ENCODE peak calls at places on chromosomes 3 and 15, in seven cellular contexts. M, U, E, O, K, J and N are unnamed samples. For H3K36me3, the result is how much of the 10 kb centered on the place peaks cover.

GRCh38 chr15:57345584-57345983 is 30.7 kb upstream of the CGNL1 start:
- DNase-seq in M (no peak), U (no peak), E (no peak), O (no peak), K (no peak), J (no peak), N (no peak)

GRCh38 chr15:56532766-56533455 is 68.0 kb upstream of the MNS1 start:
- DNase-seq in M (no peak), U (no peak), E (no peak), O (no peak), K (no peak), J (peak), N (no peak)

GRCh38 chr15:45448516-45448915 is 70.2 kb upstream of the GATM start:
- DNase-seq in M (no peak), U (no peak), E (no peak), O (no peak), K (no peak), J (no peak), N (peak)

GRCh38 chr3:148077318-148077923 is 620.3 kb upstream of the AGTR1 start:
- DNase-seq in M (no peak), U (no peak), E (no peak), O (no peak), K (no peak), J (peak), N (no peak)

GRCh38 chr3:120258009-120258408 is 27.0 kb downstream of the GPR156 start:
- DNase-seq in M (no peak), U (no peak), E (no peak), O (no peak), K (no peak), J (no peak), N (no peak)

GRCh38 chr3:16516695-16517481 is 3.4 kb upstream of the RFTN1 start:
- DNase-seq in M (no peak), U (peak), E (peak), O (no peak), K (no peak), J (no peak), N (peak)

GRCh38 chr3:113697192-113698090 is 999 bp upstream of the USF3 start:
- DNase-seq in M (peak), U (no peak), E (peak), O (peak), K (no peak), J (peak), N (peak)

GRCh38 chr15:55737373-55737772 is 5.6 kb downstream of the PRTG start:
- DNase-seq in M (no peak), U (no peak), E (no peak), O (no peak), K (peak), J (no peak), N (no peak)

GRCh38 chr3:127443581-127444375 is 146.8 kb downstream of the TPRA1 start:
- DNase-seq in M (peak), U (no peak), E (no peak), O (no peak), K (no peak), J (no peak), N (no peak)

GRCh38 chr3:97882975-97883598 is 61.3 kb downstream of the CRYBG3 start:
- DNase-seq in M (no peak), U (no peak), E (no peak), O (no peak), K (peak), J (no peak), N (no peak)

GRCh38 chr15:23073890-23074631 is 34.7 kb upstream of the TUBGCP5 start:
- DNase-seq in M (no peak), U (no peak), E (no peak), O (no peak), K (no peak), J (no peak), N (no peak)

GRCh38 chr15:68795298-68795848 is 25.3 kb downstream of the ANP32A start:
- DNase-seq in M (peak), U (peak), E (peak), O (peak), K (peak), J (peak), N (peak)

GRCh38 chr15:38471974-38472373 is 18.0 kb downstream of the FAM98B start:
- DNase-seq in M (no peak), U (no peak), E (no peak), O (no peak), K (no peak), J (no peak), N (no peak)

GRCh38 chr3:134527037-134527436 is 41.2 kb downstream of the CEP63 start:
- DNase-seq in M (no peak), U (no peak), E (no peak), O (no peak), K (no peak), J (no peak), N (no peak)

GRCh38 chr3:4712109-4712508 is 219.0 kb downstream of the ITPR1 start:
- DNase-seq in M (no peak), U (no peak), E (peak), O (no peak), K (no peak), J (no peak), N (no peak)

GRCh38 chr3:115783938-115784738 is 160.8 kb downstream of the GAP43 start:
- DNase-seq in M (peak), U (peak), E (peak), O (peak), K (peak), J (peak), N (peak)

GRCh38 chr3:159711560-159712333 is 276.9 kb upstream of the IL12A start:
- DNase-seq in M (no peak), U (no peak), E (no peak), O (no peak), K (peak), J (no peak), N (no peak)

GRCh38 chr3:110932515-110933095 is 139.0 kb upstream of the NECTIN3 start:
- DNase-seq in M (no peak), U (no peak), E (no peak), O (no peak), K (peak), J (no peak), N (no peak)

GRCh38 chr15:33111051-33111451 is 83.5 kb downstream of the FMN1 start:
- DNase-seq in M (no peak), U (no peak), E (no peak), O (no peak), K (no peak), J (no peak), N (no peak)

GRCh38 chr3:33179132-33179531 is 39.5 kb downstream of the SUSD5 start:
- DNase-seq in M (no peak), U (no peak), E (no peak), O (no peak), K (no peak), J (no peak), N (no peak)

GRCh38 chr3:118760611-118761606 is 273.7 kb downstream of the IGSF11 start:
- DNase-seq in M (no peak), U (no peak), E (no peak), O (no peak), K (no peak), J (no peak), N (no peak)

GRCh38 chr3:177615015-177615414 is 417.7 kb upstream of the TBL1XR1 start:
- DNase-seq in M (peak), U (peak), E (peak), O (no peak), K (peak), J (no peak), N (peak)

GRCh38 chr15:65066635-65067333 is 1.0 kb downstream of the RASL12 start:
- DNase-seq in M (peak), U (no peak), E (no peak), O (no peak), K (no peak), J (no peak), N (no peak)

GRCh38 chr3:153596402-153596801 is 434.4 kb downstream of the RAP2B start:
- DNase-seq in M (no peak), U (no peak), E (no peak), O (no peak), K (no peak), J (no peak), N (no peak)

GRCh38 chr3:38297947-38298711 is 16.0 kb downstream of the SLC22A14 start:
- DNase-seq in M (no peak), U (no peak), E (no peak), O (no peak), K (peak), J (peak), N (no peak)

GRCh38 chr3:24504765-24505164 is 10.1 kb upstream of the THRB start:
- DNase-seq in M (no peak), U (no peak), E (no peak), O (no peak), K (no peak), J (no peak), N (no peak)

GRCh38 chr3:114510201-114510600 is 216.4 kb downstream of the TIGIT start:
- DNase-seq in M (no peak), U (no peak), E (no peak), O (no peak), K (no peak), J (no peak), N (no peak)

GRCh38 chr3:177852408-177852807 is 655.1 kb upstream of the TBL1XR1 start:
- DNase-seq in M (no peak), U (no peak), E (no peak), O (no peak), K (no peak), J (no peak), N (no peak)

GRCh38 chr3:105137911-105138310 is 228.8 kb upstream of the ALCAM start:
- DNase-seq in M (no peak), U (no peak), E (no peak), O (no peak), K (no peak), J (no peak), N (no peak)

GRCh38 chr15:31502541-31503229 is 176.1 kb downstream of the KLF13 start:
- DNase-seq in M (no peak), U (no peak), E (no peak), O (no peak), K (no peak), J (no peak), N (no peak)

GRCh38 chr3:110773413-110773954 is 298.1 kb upstream of the NECTIN3 start:
- DNase-seq in M (no peak), U (no peak), E (no peak), O (no peak), K (peak), J (no peak), N (no peak)

GRCh38 chr3:167394003-167394402 is 13.9 kb upstream of the ZBBX start:
- DNase-seq in M (no peak), U (no peak), E (no peak), O (no peak), K (no peak), J (peak), N (no peak)

GRCh38 chr3:33758874-33759273 is 39.6 kb upstream of the PDCD6IP start:
- DNase-seq in M (no peak), U (no peak), E (no peak), O (no peak), K (no peak), J (no peak), N (no peak)

GRCh38 chr3:120088622-120089021 is 5.6 kb downstream of the GSK3B start:
- DNase-seq in M (no peak), U (no peak), E (no peak), O (no peak), K (no peak), J (no peak), N (no peak)

DNA sequence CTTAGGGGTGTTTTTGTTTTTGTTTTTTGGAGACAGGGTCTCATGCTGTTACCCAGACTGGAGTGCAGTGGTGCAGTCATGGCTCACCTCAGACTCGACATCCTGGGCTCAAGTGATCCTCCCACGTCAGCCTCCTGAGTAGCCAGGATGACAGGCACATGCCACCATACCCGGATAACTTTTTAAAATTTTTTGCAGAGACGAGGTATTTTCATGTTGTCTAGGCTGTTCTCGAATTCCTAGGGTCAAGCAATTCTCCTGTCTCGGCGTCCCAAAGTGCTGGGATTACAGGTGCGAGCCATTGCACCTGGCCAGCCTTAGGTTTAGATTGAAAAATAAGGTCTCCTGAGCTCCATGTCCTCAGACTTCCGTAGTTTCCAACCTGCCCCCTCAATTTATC is 14.2 kb upstream of the ANXA2 start:
- DNase-seq in M (no peak), U (no peak), E (no peak), O (no peak), K (no peak), J (no peak), N (no peak)
- TF ChIP-seq CTCF in M (no peak), U (no peak), E (no peak), O (no peak), K (no peak), J (no peak), N (no peak)

GRCh38 chr15:66482539-66482938 is 15.0 kb downstream of the SNAPC5 start:
- DNase-seq in M (no peak), U (no peak), E (no peak), O (no peak), K (no peak), J (no peak), N (no peak)

GRCh38 chr15:66484539-66485112 is 12.9 kb downstream of the SNAPC5 start:
- DNase-seq in M (no peak), U (no peak), E (no peak), O (no peak), K (no peak), J (no peak), N (no peak)

GRCh38 chr15:66480267-66480666 is 17.3 kb downstream of the SNAPC5 start:
- DNase-seq in M (no peak), U (no peak), E (no peak), O (no peak), K (no peak), J (no peak), N (no peak)

GRCh38 chr15:66481107-66481856 is 16.3 kb downstream of the SNAPC5 start:
- DNase-seq in M (no peak), U (no peak), E (no peak), O (no peak), K (no peak), J (no peak), N (no peak)

DNA sequence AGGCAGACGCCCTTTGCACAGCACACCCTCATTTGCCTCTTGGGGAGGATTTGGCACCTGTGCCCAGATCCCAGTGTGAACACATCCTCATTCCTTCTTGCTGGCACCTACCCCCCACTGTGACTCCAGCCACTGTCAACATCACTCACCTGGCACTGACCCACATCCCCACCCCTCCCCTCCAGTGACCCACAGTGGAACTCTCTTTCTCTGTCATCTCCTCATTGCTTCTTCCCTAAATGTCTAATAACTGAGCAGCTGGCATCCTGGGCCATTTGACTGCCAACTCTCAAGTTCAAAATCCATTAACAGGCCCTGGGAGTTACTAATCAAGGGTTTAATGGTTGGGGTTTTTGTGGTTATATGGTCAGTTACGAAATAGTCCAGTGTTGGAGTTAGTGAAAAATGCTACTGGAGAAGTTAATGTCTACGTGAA is 14.4 kb downstream of the SNAPC5 start:
- DNase-seq in M (no peak), U (peak), E (no peak), O (no peak), K (no peak), J (no peak), N (no peak)
- H3K36me3 ChIP-seq in M (under half), U (under half), E (half or more), O (under half), K (under half), J (half or more), N (under half)

DNA sequence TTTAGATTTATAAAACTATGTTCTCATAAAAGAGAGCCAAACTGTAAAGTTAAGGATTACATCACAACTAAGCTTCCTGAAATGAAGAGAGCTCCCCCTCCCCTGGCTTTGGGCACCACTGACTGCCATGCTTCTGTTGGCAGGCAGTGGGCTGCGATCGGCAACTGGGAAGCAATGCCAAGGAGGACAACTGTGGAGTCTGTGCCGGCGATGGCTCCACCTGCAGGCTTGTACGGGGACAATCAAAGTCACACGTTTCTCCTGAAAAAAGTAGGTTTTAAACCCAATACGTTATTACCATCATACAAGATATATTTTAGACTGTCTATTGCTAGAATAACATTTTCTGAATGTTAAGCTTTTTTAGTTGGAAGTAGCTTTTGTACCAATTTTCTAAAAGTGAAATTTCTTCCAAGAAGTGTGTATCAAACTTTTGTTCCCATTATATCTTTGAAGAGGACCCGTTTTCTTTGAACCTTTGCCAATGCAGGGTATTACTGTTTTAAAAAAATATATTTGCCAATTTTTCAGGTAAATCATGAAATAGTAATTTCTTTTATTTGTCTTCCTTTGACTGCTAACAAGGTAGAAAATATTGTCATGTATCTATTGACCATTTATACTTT is 184.1 kb downstream of the ADAMTSL3 start:
- DNase-seq in M (no peak), U (no peak), E (no peak), O (no peak), K (peak), J (peak), N (peak)
- TF ChIP-seq CTCF in M (no peak), U (peak), E (no peak), O (no peak), K (peak), J (peak), N (no peak)

DNA sequence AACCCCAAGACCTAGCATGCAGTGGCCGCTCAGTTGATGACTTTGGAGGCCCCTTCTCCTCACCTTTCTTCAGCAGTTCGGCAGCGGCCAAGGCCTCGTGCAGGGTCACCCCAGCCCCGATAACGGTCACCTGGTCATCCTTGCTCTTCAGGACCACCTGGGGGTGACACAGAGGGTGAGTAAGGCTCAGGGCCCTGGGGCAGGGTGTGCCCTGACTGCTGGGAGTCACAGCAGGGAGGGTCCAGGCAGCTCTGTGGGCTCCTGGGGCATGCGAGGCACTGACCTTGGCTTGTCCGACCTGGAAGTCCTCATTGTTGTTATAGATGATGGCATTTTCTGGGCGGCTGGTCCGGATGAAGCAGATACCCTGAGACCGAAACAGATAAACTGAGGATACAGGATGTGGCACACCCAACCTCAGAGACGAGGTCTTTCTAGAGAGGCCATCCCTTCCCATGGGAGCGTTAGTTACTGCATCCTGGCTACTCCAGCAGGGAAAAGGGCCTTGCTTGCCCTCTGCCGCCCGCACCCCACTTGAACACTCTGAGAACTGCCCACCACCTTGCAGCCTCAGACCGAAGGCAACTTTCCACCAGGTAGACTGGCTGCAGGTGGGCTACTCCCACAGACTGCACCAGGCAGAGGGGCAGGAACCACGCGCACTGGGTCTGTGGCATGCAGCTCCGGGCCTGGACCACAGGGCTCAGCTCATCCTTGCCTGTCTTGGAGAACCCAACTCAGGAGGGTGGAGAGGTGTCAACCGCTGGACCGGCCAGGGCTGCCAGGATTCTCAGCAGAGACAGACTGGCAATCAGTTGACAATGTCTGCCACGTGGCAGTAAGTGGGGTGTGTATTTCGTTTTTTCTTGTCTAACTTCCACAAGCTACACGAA is 27.6 kb downstream of the TKT start:
- DNase-seq in M (no peak), U (no peak), E (no peak), O (no peak), K (no peak), J (no peak), N (no peak)
- H3K36me3 ChIP-seq in M (half or more), U (under half), E (half or more), O (half or more), K (half or more), J (half or more), N (under half)

GRCh38 chr3:67976683-67977082 is 322.3 kb upstream of the SUCLG2 start:
- DNase-seq in M (no peak), U (no peak), E (no peak), O (no peak), K (no peak), J (no peak), N (no peak)

GRCh38 chr3:67977762-67978161 is 323.4 kb upstream of the SUCLG2 start:
- DNase-seq in M (no peak), U (no peak), E (no peak), O (no peak), K (no peak), J (no peak), N (no peak)

GRCh38 chr3:67979342-67979741 is 324.9 kb upstream of the SUCLG2 start:
- DNase-seq in M (no peak), U (no peak), E (no peak), O (no peak), K (no peak), J (no peak), N (no peak)

GRCh38 chr3:67986703-67987102 is 332.3 kb upstream of the SUCLG2 start:
- DNase-seq in M (no peak), U (no peak), E (no peak), O (no peak), K (no peak), J (no peak), N (no peak)

DNA sequence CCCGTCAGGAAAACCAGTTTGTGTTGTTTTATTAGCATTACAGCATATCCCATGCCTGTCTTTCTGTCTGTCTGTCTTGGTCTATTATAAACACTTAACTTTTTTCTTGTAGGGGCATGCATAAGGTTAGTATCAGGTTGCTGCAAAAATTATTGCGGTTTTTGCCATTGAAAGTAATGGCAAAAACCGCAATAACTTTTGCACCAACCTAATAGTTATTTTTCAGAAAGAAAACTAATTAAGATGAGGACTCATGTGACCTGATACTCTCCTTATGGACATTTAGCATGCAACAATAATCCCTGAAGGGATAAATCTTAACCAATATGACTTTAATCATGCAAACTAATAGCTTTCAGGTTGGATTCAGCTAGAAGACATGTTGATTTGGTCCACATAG is 326.7 kb upstream of the SUCLG2 start:
- DNase-seq in M (no peak), U (no peak), E (no peak), O (no peak), K (no peak), J (no peak), N (no peak)
- TF ChIP-seq CTCF in M (no peak), U (no peak), E (no peak), O (no peak), K (no peak), J (no peak), N (no peak)